ENCODE peak calls at places on chromosomes 13 and 19, in seven cellular contexts. Q is neural crest cell, S is astrocyte of the spinal cord, R is GF-D8, W is omental fat pad, L is ACHN, V is nucleus accumbens. J is an unnamed sample.

GRCh38 chr13:43786766-43787517 is at the start of gene ENOX1:
- DNase-seq in V (peak), R (no peak), W (peak), S (peak), L (peak), Q (peak), J (peak)

GRCh38 chr19:4284176-4284958 is 5.3 kb downstream of the SHD start:
- DNase-seq in L (peak), S (no peak), R (no peak), V (no peak), Q (no peak), W (no peak), J (no peak)

GRCh38 chr13:32528358-32528757 is 10.2 kb downstream of the N4BP2L2 start:
- DNase-seq in V (no peak), S (no peak), L (no peak), W (no peak), Q (no peak), R (no peak), J (no peak)

GRCh38 chr19:13035820-13036365 is 40.6 kb downstream of the NFIX start:
- DNase-seq in V (no peak), W (no peak), S (no peak), Q (no peak), R (no peak), L (no peak), J (no peak)

GRCh38 chr13:51912091-51912490 is 50.3 kb downstream of the CCDC70 start:
- DNase-seq in V (peak), R (no peak), Q (no peak), W (no peak), L (peak), S (no peak), J (no peak)

GRCh38 chr13:41562083-41562482 is 104.7 kb downstream of the RGCC start:
- DNase-seq in R (no peak), S (peak), W (peak), Q (no peak), V (peak), L (peak), J (no peak)

GRCh38 chr13:52925775-52926285 is 77.4 kb upstream of the PCDH8 start:
- DNase-seq in S (no peak), R (no peak), V (no peak), L (no peak), Q (no peak), W (no peak), J (no peak)

GRCh38 chr19:44723952-44724319 is 24.6 kb upstream of the BCL3 start:
- DNase-seq in R (peak), V (peak), L (peak), S (peak), W (peak), Q (peak), J (peak)

J was measured in MV-4-11.